ENCODE peak calls at places on chromosomes 4 and X, in seven cellular contexts. M is brain microvascular endothelial cell, K is fibroblast of the aortic adventitia, J is mesenchymal stem cell, X is NCI-H2029, W is caudate nucleus, E is mucosa of gallbladder. G is an unnamed sample.

GRCh38 chr4:126023946-126024345 is 709.2 kb downstream of the FAT4 start:
- DNase-seq in E (no peak), K (peak), X (no peak), W (no peak), M (no peak), J (no peak), G (no peak)

GRCh38 chr4:143359794-143360193 is 23.1 kb downstream of the GAB1 start:
- DNase-seq in E (no peak), K (no peak), X (no peak), W (no peak), M (no peak), J (no peak), G (no peak)

GRCh38 chr4:125849869-125850268 is 535.1 kb downstream of the FAT4 start:
- DNase-seq in W (no peak), X (no peak), E (no peak), K (peak), M (peak), J (peak), G (no peak)

GRCh38 chrX:43882294-43882681 is at the start of gene MAOB:
- DNase-seq in X (no peak), K (no peak), E (peak), M (no peak), J (no peak), W (no peak), G (peak)

GRCh38 chrX:20217279-20217678 is 49.4 kb downstream of the RPS6KA3 start:
- DNase-seq in J (peak), W (no peak), E (no peak), X (peak), K (peak), M (peak), G (peak)

GRCh38 chrX:117990438-117990837 is 126.2 kb downstream of the KLHL13 start:
- DNase-seq in K (no peak), M (no peak), X (no peak), W (no peak), J (no peak), E (no peak), G (no peak)

GRCh38 chr4:184275766-184276165 is 58.1 kb upstream of the ENPP6 start:
- DNase-seq in J (no peak), E (no peak), K (no peak), X (no peak), W (no peak), M (no peak), G (no peak)

GRCh38 chr4:57187241-57187640 is 77.1 kb upstream of the IGFBP7 start:
- DNase-seq in M (no peak), W (no peak), X (no peak), J (no peak), E (no peak), K (no peak), G (no peak)

GRCh38 chrX:148915474-148915873 is 415.1 kb downstream of the AFF2 start:
- DNase-seq in X (no peak), M (no peak), W (no peak), J (peak), K (no peak), E (no peak), G (no peak)

GRCh38 chrX:120653000-120653399 is 23.1 kb upstream of the C1GALT1C1 start:
- DNase-seq in X (peak), M (no peak), K (no peak), W (no peak), J (no peak), E (no peak), G (no peak)

G was measured in cerebellar cortex.